ENCODE peak calls at places on chromosomes 4 and X, in four cellular contexts. H, T, B and F are unnamed samples.

GRCh38 chrX:39773923-39774803 is 323.6 kb downstream of the BCOR start:
- DNase-seq in H (peak), T (no peak), B (no peak), F (no peak)

GRCh38 chr4:155614111-155614762 is 52.4 kb upstream of the GUCY1A1 start:
- DNase-seq in H (peak), T (no peak), B (no peak), F (no peak)

GRCh38 chrX:10011991-10012390 is 44.8 kb downstream of the CLDN34 start:
- DNase-seq in H (no peak), T (no peak), B (no peak), F (peak)

GRCh38 chr4:8228319-8229250 is 29.5 kb downstream of the SH3TC1 start:
- DNase-seq in H (peak), T (peak), B (peak), F (peak)

GRCh38 chr4:6668391-6668790 is 25.3 kb upstream of the S100P start:
- DNase-seq in H (peak), T (peak), B (no peak), F (no peak)

GRCh38 chrX:989959-990510 is 222.4 kb downstream of the CRLF2 start:
- DNase-seq in H (peak), T (no peak), B (peak), F (peak)

GRCh38 chrX:9285342-9285771 is 179.5 kb upstream of the TBL1X start:
- DNase-seq in H (no peak), T (peak), B (no peak), F (no peak)

GRCh38 chr4:140250989-140251552 is 97.1 kb upstream of the MAML3 start:
- DNase-seq in H (no peak), T (no peak), B (no peak), F (no peak)

GRCh38 chr4:125444166-125444565 is 129.4 kb downstream of the FAT4 start:
- DNase-seq in H (no peak), T (no peak), B (no peak), F (no peak)

GRCh38 chr4:158020175-158020574 is 152.7 kb downstream of the GASK1B start:
- DNase-seq in H (peak), T (peak), B (no peak), F (no peak)

GRCh38 chr4:133156096-133156495 is 7.0 kb downstream of the PCDH10 start:
- DNase-seq in H (peak), T (no peak), B (peak), F (no peak)

GRCh38 chr4:35793045-35793722 is 451.1 kb downstream of the ARAP2 start:
- DNase-seq in H (peak), T (no peak), B (no peak), F (no peak)

GRCh38 chrX:65987856-65988255 is 52.0 kb downstream of the VSIG4 start:
- DNase-seq in H (no peak), T (no peak), B (no peak), F (no peak)

GRCh38 chr4:13547563-13548041 is 3.3 kb upstream of the NKX3-2 start:
- DNase-seq in H (no peak), T (no peak), B (no peak), F (no peak)

GRCh38 chrX:470686-471085 is 84.0 kb upstream of the PPP2R3B start:
- DNase-seq in H (no peak), T (no peak), B (no peak), F (no peak)

GRCh38 chr4:54063224-54063623 is 1.2 kb downstream of the CHIC2 start:
- DNase-seq in H (peak), T (peak), B (no peak), F (no peak)

GRCh38 chrX:40094041-40094899 is 3.5 kb downstream of the BCOR start:
- DNase-seq in H (peak), T (peak), B (peak), F (peak)

GRCh38 chr4:142036795-142037583 is 400.6 kb downstream of the IL15 start:
- DNase-seq in H (peak), T (peak), B (no peak), F (no peak)

GRCh38 chrX:44244008-44244407 is 99.5 kb downstream of the EFHC2 start:
- DNase-seq in H (peak), T (peak), B (no peak), F (no peak)

GRCh38 chrX:78545233-78545632 is 113.9 kb downstream of the RTL3 start:
- DNase-seq in H (no peak), T (peak), B (no peak), F (no peak)

GRCh38 chr4:24203896-24204295 is 314.0 kb upstream of the PPARGC1A start:
- DNase-seq in H (no peak), T (no peak), B (no peak), F (no peak)

GRCh38 chr4:38563703-38564490 is 100.1 kb upstream of the KLF3 start:
- DNase-seq in H (peak), T (peak), B (peak), F (no peak)

GRCh38 chrX:83984961-83985360 is 124.0 kb downstream of the CYLC1 start:
- DNase-seq in H (no peak), T (no peak), B (no peak), F (no peak)

GRCh38 chr4:53510981-53511380 is 80.3 kb downstream of the LNX1 start:
- DNase-seq in H (peak), T (no peak), B (no peak), F (no peak)

GRCh38 chr4:15740764-15741404 is 37.2 kb upstream of the CD38 start:
- DNase-seq in H (no peak), T (no peak), B (no peak), F (no peak)

GRCh38 chr4:152679414-152680281 is at the start of gene TMEM154:
- DNase-seq in H (peak), T (peak), B (peak), F (peak)

GRCh38 chrX:18873189-18873791 is 110.6 kb downstream of the PHKA2 start:
- DNase-seq in H (peak), T (peak), B (peak), F (no peak)

GRCh38 chr4:145618210-145618911 is 824 bp upstream of the MMAA start:
- DNase-seq in H (no peak), T (no peak), B (no peak), F (no peak)

GRCh38 chr4:5206391-5206790 is 155.1 kb downstream of the STK32B start:
- DNase-seq in H (peak), T (peak), B (peak), F (no peak)

GRCh38 chr4:1315838-1316536 is 26.3 kb downstream of the MAEA start:
- DNase-seq in H (no peak), T (no peak), B (no peak), F (no peak)

GRCh38 chrX:55004231-55004630 is 4.1 kb downstream of the APEX2 start:
- DNase-seq in H (no peak), T (peak), B (no peak), F (no peak)

GRCh38 chr4:85496933-85497332 is 22.0 kb downstream of the ARHGAP24 start:
- DNase-seq in H (peak), T (peak), B (no peak), F (no peak)

GRCh38 chrX:41148553-41148952 is 63.3 kb downstream of the USP9X start:
- DNase-seq in H (peak), T (peak), B (no peak), F (no peak)

GRCh38 chrX:51798701-51799100 is 55.5 kb downstream of the GSPT2 start:
- DNase-seq in H (no peak), T (no peak), B (no peak), F (no peak)

GRCh38 chr4:163554870-163555465 is 60.5 kb downstream of the TMA16 start:
- DNase-seq in H (no peak), T (peak), B (no peak), F (no peak)

GRCh38 chrX:38000706-38001105 is 5.6 kb upstream of the SYTL5 start:
- DNase-seq in H (no peak), T (no peak), B (no peak), F (no peak)

GRCh38 chrX:37995428-37995827 is 10.9 kb upstream of the SYTL5 start:
- DNase-seq in H (no peak), T (no peak), B (no peak), F (no peak)

GRCh38 chrX:37997096-37997495 is 9.3 kb upstream of the SYTL5 start:
- DNase-seq in H (no peak), T (no peak), B (no peak), F (no peak)

GRCh38 chrX:37993857-37994619 is 12.3 kb upstream of the SYTL5 start:
- DNase-seq in H (no peak), T (peak), B (no peak), F (peak)

DNA sequence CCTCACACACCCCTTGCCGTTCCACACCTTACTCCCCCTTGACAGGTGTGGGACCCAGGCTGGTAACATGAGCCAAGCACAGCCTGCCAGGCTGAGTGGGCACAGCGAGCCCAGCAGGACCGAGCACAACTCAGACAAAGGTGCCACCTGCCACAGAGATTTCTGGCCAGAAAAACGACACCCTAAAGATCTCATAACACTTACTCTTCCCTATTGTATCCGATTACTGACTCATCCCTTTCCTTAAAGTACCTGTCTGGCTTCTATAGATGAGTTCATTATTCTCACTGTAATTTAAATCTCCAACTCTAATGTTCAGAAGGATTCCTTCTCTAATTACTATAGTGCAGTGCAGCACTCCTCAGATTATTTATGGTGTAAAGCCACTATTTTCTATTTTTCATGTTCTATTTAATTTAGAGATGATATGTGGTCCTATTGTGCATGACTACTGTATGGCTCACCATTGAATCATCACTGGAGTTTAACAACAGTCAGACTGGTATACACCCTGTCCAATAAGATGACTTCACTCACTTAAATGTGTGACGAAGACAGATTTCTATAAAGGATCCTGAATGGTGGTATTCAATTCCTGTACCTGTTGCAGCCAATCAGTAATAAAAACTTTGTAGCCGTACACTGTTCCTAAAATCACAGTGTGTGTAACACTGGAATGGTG is 7.6 kb upstream of the SYTL5 start:
- DNase-seq in H (peak), T (peak), B (no peak), F (no peak)
- H3K27ac ChIP-seq in H (no peak), T (peak), B (no peak), F (no peak)

GRCh38 chr4:41133619-41134018 is 80.7 kb downstream of the APBB2 start:
- DNase-seq in H (peak), T (no peak), B (no peak), F (no peak)

GRCh38 chr4:41136456-41136855 is 77.9 kb downstream of the APBB2 start:
- DNase-seq in H (no peak), T (no peak), B (no peak), F (no peak)

GRCh38 chr4:41135761-41136160 is 78.6 kb downstream of the APBB2 start:
- DNase-seq in H (no peak), T (no peak), B (no peak), F (no peak)

GRCh38 chr4:41132055-41132683 is 82.2 kb downstream of the APBB2 start:
- DNase-seq in H (no peak), T (no peak), B (no peak), F (no peak)

DNA sequence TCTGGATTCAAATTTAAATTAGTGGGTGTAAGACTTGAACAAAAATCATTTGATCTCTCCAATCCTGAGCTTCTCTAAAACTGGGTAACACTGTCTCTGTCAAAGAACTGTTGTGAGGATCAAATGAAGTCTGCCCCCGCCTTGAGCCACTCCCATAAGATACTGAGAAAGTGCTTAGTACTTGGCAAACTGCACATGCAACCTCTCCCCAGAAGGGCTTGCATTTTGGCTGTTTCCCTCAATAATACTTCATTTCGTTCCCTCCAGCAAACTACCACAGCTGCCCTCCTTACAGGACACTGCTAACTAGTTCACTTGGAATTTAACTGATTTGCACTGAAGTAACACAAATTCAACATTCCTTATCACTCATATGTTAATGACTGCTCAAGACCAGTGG is 79.8 kb downstream of the APBB2 start:
- DNase-seq in H (no peak), T (no peak), B (no peak), F (no peak)
- H3K27ac ChIP-seq in H (no peak), T (no peak), B (no peak), F (no peak)

DNA sequence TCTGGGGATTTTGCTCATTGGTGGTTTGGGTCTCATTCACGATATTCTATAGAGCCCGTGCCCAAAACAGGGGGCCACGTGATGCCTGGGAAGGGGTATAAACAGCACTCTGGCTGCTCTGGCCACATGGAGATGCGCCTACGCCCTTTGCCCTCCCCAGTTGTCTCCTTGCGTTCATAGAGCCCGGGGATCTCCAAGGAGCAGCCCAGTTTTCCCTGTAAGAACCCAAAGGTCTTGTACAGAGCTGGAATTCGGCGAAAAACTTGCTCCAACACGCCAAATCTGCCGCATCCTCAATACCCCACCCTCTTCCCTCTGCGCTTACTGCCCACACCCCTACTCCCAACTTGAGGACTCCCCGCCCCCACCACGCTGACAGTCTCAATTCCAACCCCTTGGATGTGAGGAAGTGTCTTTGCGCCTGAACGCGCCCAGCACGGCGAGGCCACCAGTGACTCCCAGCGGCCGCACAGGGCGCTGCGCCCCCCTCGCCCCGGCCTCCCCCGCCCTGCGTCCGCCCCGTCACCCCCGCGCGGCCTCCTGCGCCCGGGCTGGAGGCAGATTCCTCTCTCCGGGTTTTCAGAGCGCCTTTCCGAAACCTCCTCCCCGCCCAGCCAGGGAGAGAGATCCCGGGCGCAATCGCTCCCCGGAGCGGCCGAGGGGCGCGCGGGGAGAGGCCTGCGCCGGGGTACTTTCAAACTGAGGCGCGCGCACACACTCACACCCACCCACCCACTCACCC is at the start of gene NHS:
- DNase-seq in H (peak), T (peak), B (peak), F (peak)
- H3K27ac ChIP-seq in H (peak), T (peak), B (no peak), F (no peak)

DNA sequence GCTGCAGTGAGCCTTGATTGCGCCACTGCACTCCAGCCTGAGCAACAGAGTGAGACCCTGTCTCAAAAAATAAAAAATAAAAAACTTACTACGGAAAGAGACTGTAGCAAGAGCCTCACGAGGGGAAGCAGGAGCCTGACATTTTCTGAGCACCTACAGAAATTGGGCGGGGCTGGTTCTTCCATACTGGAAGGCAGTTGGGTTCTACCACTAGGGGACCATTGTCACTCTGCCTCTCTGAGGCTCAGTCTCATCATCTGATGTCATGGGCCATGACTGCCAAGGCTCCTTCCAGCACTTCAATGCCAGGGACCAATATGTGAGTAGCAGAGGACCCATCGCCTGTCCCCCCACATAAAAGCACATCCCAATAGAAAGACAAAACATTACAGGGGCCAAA is 8.2 kb downstream of the SH3KBP1 start:
- DNase-seq in H (no peak), T (no peak), B (no peak), F (no peak)
- H3K27ac ChIP-seq in H (no peak), T (no peak), B (no peak), F (no peak)

GRCh38 chr4:185775792-185776555 is 36.0 kb downstream of the SORBS2 start:
- DNase-seq in H (peak), T (no peak), B (no peak), F (no peak)
- H3K27ac ChIP-seq in H (no peak), T (peak), B (no peak), F (no peak)

DNA sequence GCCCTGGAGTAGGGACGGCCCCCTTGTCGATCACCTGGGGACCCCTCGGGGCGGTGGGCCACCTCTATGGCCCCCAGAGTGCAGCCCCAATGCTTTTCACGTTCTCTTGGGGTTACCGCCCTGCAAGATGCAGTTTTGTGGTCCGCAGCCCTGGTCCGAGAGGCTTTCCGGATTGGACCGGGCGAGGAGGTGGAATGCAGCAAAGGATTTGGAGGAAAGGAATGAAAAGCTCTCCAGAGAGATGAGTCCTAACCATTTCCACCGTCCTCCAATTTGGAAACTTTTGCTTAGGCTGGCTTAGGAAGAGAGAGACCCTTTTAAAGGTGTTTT is 601 bp downstream of the SLC25A43 start:
- DNase-seq in H (peak), T (no peak), B (no peak), F (no peak)
- H3K27ac ChIP-seq in H (peak), T (peak), B (no peak), F (peak)

GRCh38 chr4:105401278-105401677 is 72.6 kb downstream of the PPA2 start:
- DNase-seq in H (no peak), T (no peak), B (no peak), F (no peak)

GRCh38 chr4:105399535-105400161 is 74.2 kb downstream of the PPA2 start:
- DNase-seq in H (peak), T (peak), B (no peak), F (no peak)
- H3K27ac ChIP-seq in H (peak), T (peak), B (no peak), F (no peak)

GRCh38 chrX:13717697-13718483 is 16.5 kb downstream of the TRAPPC2 start:
- DNase-seq in H (peak), T (no peak), B (no peak), F (no peak)
- H3K27ac ChIP-seq in H (peak), T (no peak), B (peak), F (no peak)

DNA sequence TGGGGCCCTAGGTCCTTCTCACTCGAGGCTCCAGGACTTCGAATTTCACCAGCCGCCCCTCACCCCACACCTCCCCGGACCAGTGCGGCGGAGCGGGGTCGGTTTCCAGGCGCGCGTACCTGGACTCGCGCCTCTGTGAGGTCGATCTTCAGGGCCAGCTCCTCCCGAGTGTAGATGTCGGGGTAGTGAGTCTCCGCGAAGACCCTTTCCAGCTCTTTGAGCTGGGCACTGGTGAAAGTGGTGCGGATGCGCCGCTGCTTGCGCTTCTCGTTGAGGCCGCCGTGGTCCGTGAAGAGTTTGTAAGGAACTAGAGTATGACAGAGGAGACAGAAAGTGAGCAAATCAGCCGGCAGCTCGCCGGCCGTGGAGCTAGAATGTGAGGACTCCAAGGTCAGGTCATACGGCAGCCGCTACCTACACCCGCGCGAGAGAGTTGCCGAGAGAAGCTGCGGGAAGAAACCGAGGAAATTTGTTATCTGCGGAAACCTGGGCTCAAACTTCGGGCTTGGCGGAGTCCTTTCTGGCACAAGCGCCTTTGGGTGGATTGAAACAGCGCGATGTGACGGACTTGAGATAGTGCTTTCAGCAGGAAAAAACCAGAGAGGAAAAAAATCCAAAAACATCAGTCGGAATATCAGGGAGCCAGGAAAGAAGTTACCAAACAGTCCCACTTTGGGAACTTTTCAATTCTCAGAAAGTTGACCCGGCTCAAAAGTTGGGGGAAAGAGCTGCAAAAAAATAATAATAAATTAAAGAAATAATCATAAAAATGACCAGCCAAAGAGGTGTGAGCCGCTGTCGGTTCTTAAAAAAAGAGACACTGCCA is 1.1 kb downstream of the PHOX2B start:
- DNase-seq in H (no peak), T (no peak), B (no peak), F (no peak)
- H3K27ac ChIP-seq in H (no peak), T (no peak), B (no peak), F (no peak)

GRCh38 chrX:47166126-47166525 is 21.1 kb downstream of the RBM10 start:
- DNase-seq in H (no peak), T (no peak), B (no peak), F (peak)
- H3K27ac ChIP-seq in H (no peak), T (no peak), B (no peak), F (no peak)